ENCODE peak calls at places on chromosomes 7 and 10, in four cellular contexts. Y is SK-N-SH, F is HepG2, M is H1. L is an unnamed sample.

GRCh38 chr10:32332299-32332750 is 14.6 kb downstream of the EPC1 start:
- DNase-seq in Y (no peak), F (no peak), M (no peak), L (peak; percentile 93)

GRCh38 chr10:102230861-102231356 is 4.8 kb downstream of the ELOVL3 start:
- DNase-seq in Y (peak; percentile 74), F (no peak), M (no peak), L (no peak)

GRCh38 chr10:115355162-115355760 is 262.1 kb downstream of the ATRNL1 start:
- DNase-seq in Y (peak; percentile 53), F (peak; percentile 63), M (no peak), L (peak; percentile 15)

GRCh38 chr7:28405662-28406061 is 6.7 kb upstream of the CREB5 start:
- DNase-seq in Y (no peak), F (no peak), M (no peak), L (no peak)

GRCh38 chr7:41816111-41816510 is 113.2 kb upstream of the INHBA start:
- DNase-seq in Y (no peak), F (no peak), M (no peak), L (peak; percentile 51)

GRCh38 chr7:134695321-134695860 is 48.7 kb downstream of the BPGM start:
- DNase-seq in Y (no peak), F (no peak), M (no peak), L (no peak)

GRCh38 chr7:21767300-21767900 is 178.3 kb downstream of the CDCA7L start:
- DNase-seq in Y (peak; percentile 44), F (peak; percentile 84), M (peak; percentile 73), L (peak; percentile 26)

GRCh38 chr10:128710795-128711183 is 584.6 kb upstream of the MKI67 start:
- DNase-seq in Y (no peak), F (no peak), M (no peak), L (no peak)

GRCh38 chr7:1301812-1302310 is 69.2 kb downstream of the UNCX start:
- DNase-seq in Y (peak; percentile 39), F (no peak), M (no peak), L (no peak)

GRCh38 chr7:68684246-68684850 is 913.9 kb upstream of the AUTS2 start:
- DNase-seq in Y (no peak), F (no peak), M (no peak), L (no peak)

GRCh38 chr10:132671171-132672154 is 114.5 kb downstream of the NKX6-2 start:
- DNase-seq in Y (no peak), F (no peak), M (no peak), L (no peak)

GRCh38 chr10:118926903-118927302 is 102.6 kb upstream of the NANOS1 start:
- DNase-seq in Y (no peak), F (no peak), M (no peak), L (no peak)

GRCh38 chr10:131928248-131929095 is 27.7 kb downstream of the PPP2R2D start:
- DNase-seq in Y (no peak), F (no peak), M (no peak), L (peak; percentile 40)

GRCh38 chr10:127815147-127815546 is 77.6 kb downstream of the CLRN3 start:
- DNase-seq in Y (no peak), F (no peak), M (no peak), L (no peak)

GRCh38 chr7:154484406-154484805 is 432.2 kb downstream of the DPP6 start:
- DNase-seq in Y (peak; percentile 82), F (no peak), M (no peak), L (no peak)

GRCh38 chr10:119521443-119522204 is 20.9 kb downstream of the RGS10 start:
- DNase-seq in Y (no peak), F (peak; percentile 76), M (no peak), L (no peak)

GRCh38 chr7:130493275-130493868 is 1.5 kb downstream of the MEST start:
- DNase-seq in Y (peak; percentile 21), F (no peak), M (no peak), L (no peak)
- TF ChIP-seq TCF12 in Y (no peak), F (no peak), M (no peak), L (no peak)

GRCh38 chr10:27328946-27329345 is 88.3 kb upstream of the ACBD5 start:
- DNase-seq in Y (no peak), F (no peak), M (no peak), L (no peak)
- TF ChIP-seq TCF12 in Y (peak; percentile 24), F (no peak), M (no peak), L (no peak)

GRCh38 chr7:7327423-7327822 is 145.1 kb downstream of the C1GALT1 start:
- DNase-seq in Y (no peak), F (no peak), M (no peak), L (no peak)
- TF ChIP-seq TCF12 in Y (no peak), F (no peak), M (no peak), L (no peak)

GRCh38 chr7:24824896-24825295 is 67.6 kb upstream of the GSDME start:
- DNase-seq in Y (no peak), F (no peak), M (no peak), L (no peak)
- TF ChIP-seq TCF12 in Y (no peak), F (no peak), M (no peak), L (no peak)

DNA sequence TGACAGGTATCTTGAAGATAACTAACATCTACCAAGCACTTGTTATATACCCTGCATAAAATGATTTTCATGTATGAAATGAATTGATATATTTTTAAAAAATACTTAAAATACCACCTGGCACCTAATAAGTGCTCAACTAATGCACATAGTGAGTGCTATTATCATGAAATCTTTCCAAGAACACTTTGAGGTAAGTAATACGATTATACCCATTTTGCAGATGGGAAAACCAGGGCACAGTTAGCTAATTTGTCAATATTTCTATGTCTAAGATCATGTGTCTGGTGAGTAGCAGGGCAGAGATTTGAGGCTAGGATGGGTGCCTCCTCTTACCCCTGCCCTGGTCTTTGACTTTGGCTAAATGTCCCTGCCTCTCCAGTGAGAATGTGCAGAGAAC is 6.1 kb downstream of the DMBT1 start:
- DNase-seq in Y (no peak), F (no peak), M (no peak), L (no peak)
- TF ChIP-seq TCF12 in Y (no peak), F (no peak), M (no peak), L (no peak)

GRCh38 chr10:13617146-13617545 is 30.4 kb downstream of the PRPF18 start:
- DNase-seq in Y (no peak), F (no peak), M (no peak), L (no peak)
- TF ChIP-seq TCF12 in Y (no peak), F (no peak), M (no peak), L (no peak)